ENCODE peak calls at places on chromosomes 3 and 15, in four cellular contexts. V, L, M and Z are unnamed samples.

GRCh38 chr15:63403254-63403945 is 21.8 kb upstream of the CA12 start:
- DNase-seq in L (no peak), V (no peak), M (no peak), Z (no peak)

GRCh38 chr15:47184405-47185221 is 532.7 kb upstream of the SEMA6D start:
- DNase-seq in V (peak), M (peak), L (peak), Z (no peak)

GRCh38 chr3:21216598-21216997 is 534.4 kb downstream of the ZNF385D start:
- DNase-seq in M (no peak), V (no peak), L (no peak), Z (no peak)

GRCh38 chr3:67529915-67530314 is 124.5 kb downstream of the SUCLG2 start:
- DNase-seq in V (no peak), M (no peak), L (no peak), Z (no peak)

GRCh38 chr15:72496783-72497182 is 22.7 kb downstream of the ARIH1 start:
- DNase-seq in V (no peak), M (no peak), L (no peak), Z (no peak)

GRCh38 chr15:36558921-36559320 is 20.5 kb upstream of the CDIN1 start:
- DNase-seq in L (no peak), V (no peak), M (no peak), Z (no peak)

GRCh38 chr15:68480296-68480695 is 48.3 kb upstream of the ITGA11 start:
- DNase-seq in V (no peak), M (no peak), L (no peak), Z (no peak)

GRCh38 chr15:42143356-42143755 is 13.1 kb downstream of the PLA2G4F start:
- DNase-seq in M (no peak), L (no peak), V (no peak), Z (no peak)

GRCh38 chr3:11200679-11200952 is 46.3 kb downstream of the HRH1 start:
- DNase-seq in M (no peak), V (no peak), L (no peak), Z (no peak)

GRCh38 chr3:98532275-98532637 is 478 bp downstream of the GPR15 start:
- DNase-seq in V (no peak), L (no peak), M (no peak), Z (no peak)

GRCh38 chr3:32794487-32795308 is 23.1 kb upstream of the TRIM71 start:
- DNase-seq in V (no peak), L (no peak), M (no peak), Z (no peak)

GRCh38 chr3:42336103-42336502 is 70.1 kb upstream of the CCK start:
- DNase-seq in L (no peak), V (no peak), M (no peak), Z (no peak)

GRCh38 chr3:44969170-44969569 is 6.8 kb downstream of the ZDHHC3 start:
- DNase-seq in V (no peak), L (no peak), M (no peak), Z (no peak)

GRCh38 chr3:45214061-45214680 is 11.9 kb downstream of the TMEM158 start:
- DNase-seq in V (no peak), L (no peak), M (no peak), Z (no peak)

GRCh38 chr15:70072479-70072878 is 25.2 kb downstream of the TLE3 start:
- DNase-seq in V (no peak), L (no peak), M (no peak), Z (no peak)

GRCh38 chr15:39890640-39891039 is 29.4 kb downstream of the GPR176 start:
- DNase-seq in M (no peak), V (no peak), L (no peak), Z (no peak)

GRCh38 chr3:178485756-178486155 is 50.5 kb upstream of the KCNMB2 start:
- DNase-seq in V (peak), M (no peak), L (no peak), Z (no peak)